ENCODE peak calls at places on chromosomes 7 and 10, in six cellular contexts. C, W, J, P, R and G are unnamed samples.

GRCh38 chr7:1233328-1234048 is 816 bp downstream of the UNCX start:
- DNase-seq in W (no peak), P (no peak), J (no peak), R (no peak), C (no peak), G (no peak)

GRCh38 chr10:33134011-33134751 is 176.2 kb upstream of the ITGB1 start:
- DNase-seq in W (no peak), R (no peak), P (no peak), C (peak), J (no peak), G (peak)

GRCh38 chr10:99560277-99561126 is 27.8 kb downstream of the NKX2-3 start:
- DNase-seq in R (peak), J (peak), W (no peak), C (peak), P (no peak), G (peak)

GRCh38 chr10:4651404-4652037 is 174.5 kb upstream of the AKR1E2 start:
- DNase-seq in R (no peak), P (no peak), J (no peak), W (no peak), C (no peak), G (no peak)

GRCh38 chr7:44144426-44144967 is 3.4 kb upstream of the MYL7 start:
- DNase-seq in W (no peak), J (no peak), P (no peak), C (no peak), R (no peak), G (peak)

GRCh38 chr10:34967411-34967880 is 122.7 kb downstream of the CUL2 start:
- DNase-seq in J (peak), P (peak), C (no peak), R (peak), W (peak), G (no peak)

GRCh38 chr10:69383485-69384089 is 33.1 kb downstream of the TACR2 start:
- DNase-seq in W (peak), J (no peak), C (no peak), P (no peak), R (no peak), G (no peak)

GRCh38 chr10:103870503-103870902 is 15.1 kb upstream of the SH3PXD2A start:
- DNase-seq in P (no peak), J (no peak), W (no peak), R (no peak), C (no peak), G (no peak)

GRCh38 chr7:28729685-28730084 is 228.4 kb downstream of the TRIL start:
- DNase-seq in R (no peak), J (no peak), C (no peak), P (no peak), W (no peak), G (no peak)

GRCh38 chr10:7045891-7046599 is 364.8 kb downstream of the SFMBT2 start:
- DNase-seq in J (no peak), C (no peak), P (no peak), R (no peak), W (no peak), G (no peak)

GRCh38 chr10:131730771-131731497 is 169.9 kb upstream of the PPP2R2D start:
- DNase-seq in J (peak), C (no peak), P (no peak), W (no peak), R (no peak), G (peak)

GRCh38 chr10:1372212-1372611 is 316.0 kb downstream of the WDR37 start:
- DNase-seq in C (no peak), W (no peak), J (no peak), P (no peak), R (no peak), G (no peak)

GRCh38 chr10:35387768-35388167 is 51.5 kb downstream of the CCNY start:
- DNase-seq in P (no peak), R (no peak), C (no peak), W (no peak), J (peak), G (no peak)

GRCh38 chr10:110208614-110209398 is 1.4 kb downstream of the MXI1 start:
- DNase-seq in P (peak), C (no peak), W (peak), J (peak), R (peak), G (peak)

GRCh38 chr7:1856966-1857441 is 186.9 kb downstream of the ELFN1 start:
- DNase-seq in W (no peak), C (no peak), J (no peak), P (no peak), R (no peak), G (peak)

GRCh38 chr7:117873056-117873932 is at the start of gene CTTNBP2:
- DNase-seq in J (peak), R (peak), W (peak), P (peak), C (peak), G (peak)

GRCh38 chr10:75057680-75058079 is 53.8 kb upstream of the SAMD8 start:
- DNase-seq in W (no peak), P (no peak), C (no peak), J (no peak), R (no peak), G (no peak)

GRCh38 chr7:116871061-116871700 is 8.8 kb downstream of the CAPZA2 start:
- DNase-seq in J (no peak), C (no peak), W (no peak), R (no peak), P (no peak), G (no peak)

GRCh38 chr7:120996333-120996982 is 7.9 kb downstream of the CPED1 start:
- DNase-seq in P (peak), W (peak), R (peak), J (peak), C (no peak), G (peak)

GRCh38 chr10:31873724-31874123 is 54.9 kb downstream of the ARHGAP12 start:
- DNase-seq in P (no peak), C (no peak), W (no peak), R (no peak), J (no peak), G (no peak)

GRCh38 chr10:58268454-58268945 is 462 bp upstream of the CISD1 start:
- DNase-seq in R (no peak), C (no peak), P (no peak), J (no peak), W (no peak), G (peak)

GRCh38 chr10:37488792-37489657 is 363.6 kb downstream of the ANKRD30A start:
- DNase-seq in C (no peak), W (no peak), R (peak), P (no peak), J (no peak), G (no peak)

GRCh38 chr7:123601530-123601929 is at the start of gene ASB15:
- DNase-seq in W (peak), C (no peak), R (no peak), P (no peak), J (no peak), G (no peak)

GRCh38 chr10:10991144-10991543 is 26.5 kb upstream of the CELF2 start:
- DNase-seq in W (no peak), R (no peak), J (no peak), C (no peak), P (no peak), G (no peak)

GRCh38 chr10:102066421-102067068 is 1.4 kb downstream of the HPS6 start:
- DNase-seq in W (no peak), P (no peak), R (no peak), J (peak), C (no peak), G (no peak)
- H3K4me3 ChIP-seq in W (peak), P (peak), R (peak), J (peak), C (peak), G (peak)

DNA sequence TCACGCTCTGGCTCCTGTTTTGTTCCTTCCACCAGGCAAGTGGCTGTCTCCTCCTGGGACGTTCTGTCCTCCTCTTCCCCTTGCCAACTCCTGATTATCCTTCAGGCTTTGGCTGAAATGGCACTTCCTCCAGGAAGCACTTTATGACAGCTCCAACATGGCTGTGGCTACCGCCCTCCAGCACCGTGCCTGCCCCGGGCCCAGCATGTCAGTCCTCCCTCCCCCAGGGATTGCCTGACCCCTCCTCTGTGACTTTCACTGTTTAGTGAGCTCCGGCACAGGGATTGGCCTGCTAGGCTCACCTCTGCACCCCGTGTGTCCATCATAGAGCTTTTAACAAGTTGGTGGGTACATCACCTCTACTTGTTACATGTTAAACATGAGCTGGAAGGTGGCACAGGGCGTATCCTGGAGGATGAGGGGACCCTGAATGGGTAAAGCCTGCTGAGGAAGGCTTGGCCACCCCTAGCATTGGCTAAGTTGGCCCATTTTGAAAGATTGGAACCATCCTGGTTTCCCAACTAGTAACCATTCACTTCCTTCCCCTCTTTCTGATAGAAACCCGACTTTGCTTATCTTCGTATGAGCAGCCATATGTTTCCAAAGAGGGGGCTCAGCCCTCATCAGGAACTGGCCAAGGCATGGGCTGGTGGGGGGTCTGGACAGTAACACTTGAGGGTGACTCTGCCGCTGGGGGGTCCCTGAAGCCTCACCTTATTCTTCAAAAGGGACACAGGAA is 10.5 kb upstream of the ADAMTS14 start:
- DNase-seq in C (no peak), J (no peak), W (no peak), R (no peak), P (no peak), G (peak)
- TF ChIP-seq POLR2A in C (no peak), J (no peak), W (no peak), R (no peak), P (no peak), G (no peak)

GRCh38 chr7:151381083-151381332 is 28.8 kb downstream of the WDR86 start:
- DNase-seq in P (no peak), W (no peak), C (no peak), J (no peak), R (no peak), G (no peak)

GRCh38 chr7:151380199-151381082 is 29.4 kb downstream of the WDR86 start:
- DNase-seq in R (no peak), C (no peak), J (no peak), P (no peak), W (no peak), G (no peak)

GRCh38 chr7:151381333-151382078 is 28.3 kb downstream of the WDR86 start:
- DNase-seq in P (no peak), R (no peak), W (no peak), C (no peak), J (peak), G (no peak)

GRCh38 chr7:151383638-151384351 is 26.0 kb downstream of the WDR86 start:
- DNase-seq in J (no peak), P (no peak), R (no peak), W (no peak), C (no peak), G (no peak)

DNA sequence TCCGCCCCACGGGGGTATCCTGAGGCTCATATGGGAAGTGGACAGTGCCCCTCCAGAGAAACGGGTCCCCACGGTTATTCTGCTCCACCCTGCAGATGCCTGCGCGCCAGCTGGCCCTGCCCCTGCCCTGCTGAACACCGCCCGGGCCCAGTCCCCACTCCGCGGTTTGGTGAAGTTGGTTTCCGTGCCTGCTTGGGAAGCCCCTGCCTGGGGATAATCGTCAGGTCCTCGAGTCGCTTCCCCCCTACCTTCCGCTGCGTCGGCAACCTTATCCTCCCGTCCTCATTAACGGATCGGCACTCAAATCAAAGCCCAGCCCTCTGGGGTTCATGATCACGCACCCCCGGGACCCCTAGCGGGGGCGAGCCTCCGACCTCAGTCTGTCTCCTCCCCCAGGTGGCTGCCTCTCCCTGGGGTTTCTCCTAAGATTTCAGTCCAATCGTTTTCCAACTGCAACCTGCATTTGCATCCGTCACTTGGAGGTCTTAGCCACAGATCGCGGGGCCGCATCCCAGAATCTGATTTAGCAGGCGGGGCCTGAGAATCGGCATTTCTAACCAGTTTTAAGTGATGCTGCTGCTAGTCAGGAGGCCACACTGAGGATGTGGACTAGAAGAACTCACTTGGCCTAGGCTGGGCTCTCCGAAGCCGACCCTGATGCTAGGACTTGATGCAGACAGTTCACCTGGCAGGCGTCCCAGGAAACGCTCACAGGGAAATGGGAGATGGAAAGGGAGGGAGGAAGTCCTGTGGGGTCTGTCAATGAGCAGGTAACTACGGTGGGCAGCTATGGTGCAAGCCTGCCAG is 27.6 kb downstream of the WDR86 start:
- DNase-seq in C (no peak), W (no peak), J (no peak), R (no peak), P (no peak), G (no peak)
- H3K4me3 ChIP-seq in C (no peak), W (peak), J (peak), R (peak), P (no peak), G (peak)

DNA sequence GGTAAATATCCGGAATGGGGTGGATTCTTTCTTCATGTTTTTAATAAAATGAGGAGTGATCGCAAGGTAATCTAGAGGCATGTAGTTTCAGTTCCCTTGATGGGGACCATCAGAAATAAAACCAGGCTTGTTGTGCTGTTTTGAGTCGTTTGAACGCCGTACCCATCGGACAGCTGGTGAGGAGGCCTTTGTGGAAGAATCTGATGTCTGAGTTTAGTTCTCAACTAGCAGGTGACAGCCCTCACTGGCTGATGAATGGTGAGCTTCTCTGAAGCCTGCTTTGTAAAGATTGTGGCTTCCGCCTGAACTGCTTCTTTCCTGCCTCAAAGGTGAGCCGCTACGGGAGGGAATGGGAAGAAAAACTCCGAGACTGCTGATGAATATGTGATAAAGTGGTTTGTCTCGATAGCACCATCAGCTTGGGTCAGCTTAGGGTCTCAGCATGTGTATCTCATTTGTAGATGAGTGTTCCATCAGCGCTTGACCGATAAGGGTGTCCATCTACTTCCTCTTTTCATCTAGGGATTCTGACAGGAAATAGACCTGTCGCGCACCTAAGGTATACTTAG is 977 bp downstream of the TMEM248 start:
- DNase-seq in W (no peak), J (no peak), P (no peak), R (no peak), C (no peak), G (no peak)
- TF ChIP-seq POLR2A in W (no peak), J (no peak), P (no peak), R (no peak), C (no peak), G (no peak)

GRCh38 chr7:3754488-3755365 is 453.7 kb downstream of the SDK1 start:
- DNase-seq in J (peak), P (no peak), W (no peak), C (no peak), R (no peak), G (peak)
- H3K4me3 ChIP-seq in J (no peak), P (peak), W (no peak), C (no peak), R (no peak), G (peak)

GRCh38 chr10:101579516-101579870 is 8.6 kb downstream of the POLL start:
- DNase-seq in R (no peak), C (no peak), J (no peak), P (no peak), W (no peak), G (no peak)

GRCh38 chr10:101578192-101578591 is 9.9 kb downstream of the POLL start:
- DNase-seq in P (no peak), W (no peak), J (no peak), R (no peak), C (no peak), G (no peak)

GRCh38 chr10:101580486-101581399 is 7.3 kb downstream of the POLL start:
- DNase-seq in C (no peak), R (no peak), J (no peak), P (no peak), W (no peak), G (no peak)

GRCh38 chr10:101577121-101577871 is 10.8 kb downstream of the POLL start:
- DNase-seq in C (no peak), W (no peak), P (no peak), R (no peak), J (no peak), G (no peak)

DNA sequence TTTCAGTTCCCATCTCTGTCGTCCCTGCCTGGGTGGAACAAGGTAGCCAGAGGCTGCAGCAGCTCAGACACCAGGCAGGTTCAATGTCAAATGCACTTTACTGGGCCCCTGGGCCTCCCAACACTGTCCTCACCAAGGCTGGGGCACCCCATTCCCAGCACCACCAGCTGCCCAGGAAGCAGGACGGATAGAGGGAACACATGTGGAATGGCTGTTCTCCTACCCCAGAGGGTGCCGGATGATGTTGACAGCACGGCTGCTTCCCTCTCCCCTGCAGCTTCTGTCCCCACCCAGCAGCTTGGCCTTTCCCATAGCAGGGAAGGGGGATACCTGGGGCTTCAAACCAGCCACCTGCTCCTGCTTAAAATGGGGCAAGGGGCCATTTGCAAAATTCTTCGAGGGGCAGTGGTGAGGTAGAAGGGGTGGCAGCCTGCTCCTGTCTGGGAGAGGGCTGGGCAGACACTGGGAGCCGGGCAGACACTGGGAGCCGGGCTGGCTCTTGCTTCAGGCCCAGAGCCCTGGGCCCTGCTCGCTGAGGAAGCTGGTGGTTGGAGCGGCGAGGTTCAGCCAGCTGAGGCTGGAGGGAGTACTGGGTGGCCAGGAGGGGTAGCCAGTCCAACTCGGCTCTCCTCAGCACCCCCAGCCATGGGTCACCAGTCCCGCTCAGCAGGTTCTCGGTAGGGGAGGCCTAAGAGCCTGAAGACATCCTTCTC is 9.1 kb downstream of the POLL start:
- DNase-seq in P (no peak), C (no peak), W (no peak), J (no peak), R (no peak), G (no peak)
- TF ChIP-seq POLR2A in P (no peak), C (no peak), W (no peak), J (no peak), R (no peak), G (no peak)